ENCODE peak calls at places on chromosomes 7 and 10, in ten cellular contexts. One of them, this sample, is unnamed.

GRCh38 chr7:40840990-40841389 is 706.2 kb downstream of the SUGCT start:
- DNase-seq in LoVo: no peak
- DNase-seq in stimulated activated CD4-positive, alpha-beta T cell treated with anti-CD3 and anti-CD28 coated beads, Interleukin-1b, Interleukin-23, amount 100 ng/mL, for 24 hours: no peak
- DNase-seq in GM10248: no peak
- DNase-seq in HCT116: no peak
- DNase-seq in HCEC 1CT: no peak
- DNase-seq in GM04503: no peak
- DNase-seq in NCI-H1092: no peak
- DNase-seq in CD8-positive, alpha-beta T cell: no peak
- DNase-seq in GM12892: no peak
- DNase-seq in this sample: no peak

GRCh38 chr7:142478479-142479220 is 220.8 kb upstream of the PRSS58 start:
- DNase-seq in LoVo: peak
- DNase-seq in stimulated activated CD4-positive, alpha-beta T cell treated with anti-CD3 and anti-CD28 coated beads, Interleukin-1b, Interleukin-23, amount 100 ng/mL, for 24 hours: no peak
- DNase-seq in GM10248: peak
- DNase-seq in HCT116: peak
- DNase-seq in HCEC 1CT: peak
- DNase-seq in GM04503: no peak
- DNase-seq in NCI-H1092: no peak
- DNase-seq in CD8-positive, alpha-beta T cell: no peak
- DNase-seq in GM12892: no peak
- DNase-seq in this sample: peak

GRCh38 chr10:77678146-77678545 is 40.5 kb upstream of the KCNMA1 start:
- DNase-seq in LoVo: no peak
- DNase-seq in stimulated activated CD4-positive, alpha-beta T cell treated with anti-CD3 and anti-CD28 coated beads, Interleukin-1b, Interleukin-23, amount 100 ng/mL, for 24 hours: no peak
- DNase-seq in GM10248: no peak
- DNase-seq in HCT116: no peak
- DNase-seq in HCEC 1CT: no peak
- DNase-seq in GM04503: no peak
- DNase-seq in NCI-H1092: no peak
- DNase-seq in CD8-positive, alpha-beta T cell: no peak
- DNase-seq in GM12892: no peak
- DNase-seq in this sample: no peak

GRCh38 chr10:117677239-117677638 is 134.7 kb downstream of the EMX2 start:
- DNase-seq in LoVo: peak
- DNase-seq in stimulated activated CD4-positive, alpha-beta T cell treated with anti-CD3 and anti-CD28 coated beads, Interleukin-1b, Interleukin-23, amount 100 ng/mL, for 24 hours: no peak
- DNase-seq in GM10248: no peak
- DNase-seq in HCT116: peak
- DNase-seq in HCEC 1CT: no peak
- DNase-seq in GM04503: no peak
- DNase-seq in NCI-H1092: no peak
- DNase-seq in CD8-positive, alpha-beta T cell: no peak
- DNase-seq in GM12892: no peak
- DNase-seq in this sample: no peak

GRCh38 chr10:70634011-70634410 is 31.5 kb upstream of the PRF1 start:
- DNase-seq in LoVo: peak
- DNase-seq in stimulated activated CD4-positive, alpha-beta T cell treated with anti-CD3 and anti-CD28 coated beads, Interleukin-1b, Interleukin-23, amount 100 ng/mL, for 24 hours: no peak
- DNase-seq in GM10248: no peak
- DNase-seq in HCT116: peak
- DNase-seq in HCEC 1CT: no peak
- DNase-seq in GM04503: no peak
- DNase-seq in NCI-H1092: no peak
- DNase-seq in CD8-positive, alpha-beta T cell: no peak
- DNase-seq in GM12892: no peak
- DNase-seq in this sample: no peak

GRCh38 chr10:71725998-71726672 is 6.6 kb upstream of the C10orf105 start:
- DNase-seq in LoVo: no peak
- DNase-seq in stimulated activated CD4-positive, alpha-beta T cell treated with anti-CD3 and anti-CD28 coated beads, Interleukin-1b, Interleukin-23, amount 100 ng/mL, for 24 hours: peak
- DNase-seq in GM10248: peak
- DNase-seq in HCT116: no peak
- DNase-seq in HCEC 1CT: peak
- DNase-seq in GM04503: no peak
- DNase-seq in NCI-H1092: no peak
- DNase-seq in CD8-positive, alpha-beta T cell: no peak
- DNase-seq in GM12892: no peak
- DNase-seq in this sample: no peak

GRCh38 chr7:149830997-149831729 is 7.0 kb upstream of the ZNF862 start:
- DNase-seq in LoVo: no peak
- DNase-seq in stimulated activated CD4-positive, alpha-beta T cell treated with anti-CD3 and anti-CD28 coated beads, Interleukin-1b, Interleukin-23, amount 100 ng/mL, for 24 hours: no peak
- DNase-seq in GM10248: no peak
- DNase-seq in HCT116: no peak
- DNase-seq in HCEC 1CT: no peak
- DNase-seq in GM04503: no peak
- DNase-seq in NCI-H1092: no peak
- DNase-seq in CD8-positive, alpha-beta T cell: no peak
- DNase-seq in GM12892: no peak
- DNase-seq in this sample: no peak

GRCh38 chr10:100677290-100677945 is 68.0 kb upstream of the PAX2 start:
- DNase-seq in LoVo: no peak
- DNase-seq in stimulated activated CD4-positive, alpha-beta T cell treated with anti-CD3 and anti-CD28 coated beads, Interleukin-1b, Interleukin-23, amount 100 ng/mL, for 24 hours: no peak
- DNase-seq in GM10248: no peak
- DNase-seq in HCT116: no peak
- DNase-seq in HCEC 1CT: no peak
- DNase-seq in GM04503: no peak
- DNase-seq in NCI-H1092: no peak
- DNase-seq in CD8-positive, alpha-beta T cell: no peak
- DNase-seq in GM12892: no peak
- DNase-seq in this sample: no peak

GRCh38 chr10:70693619-70694286 is 21.4 kb downstream of the ADAMTS14 start:
- DNase-seq in LoVo: no peak
- DNase-seq in stimulated activated CD4-positive, alpha-beta T cell treated with anti-CD3 and anti-CD28 coated beads, Interleukin-1b, Interleukin-23, amount 100 ng/mL, for 24 hours: no peak
- DNase-seq in GM10248: no peak
- DNase-seq in HCT116: no peak
- DNase-seq in HCEC 1CT: no peak
- DNase-seq in GM04503: peak
- DNase-seq in NCI-H1092: no peak
- DNase-seq in CD8-positive, alpha-beta T cell: no peak
- DNase-seq in GM12892: no peak
- DNase-seq in this sample: peak

GRCh38 chr7:22430457-22430856 is 69.5 kb downstream of the STEAP1B start:
- DNase-seq in LoVo: no peak
- DNase-seq in stimulated activated CD4-positive, alpha-beta T cell treated with anti-CD3 and anti-CD28 coated beads, Interleukin-1b, Interleukin-23, amount 100 ng/mL, for 24 hours: no peak
- DNase-seq in GM10248: no peak
- DNase-seq in HCT116: no peak
- DNase-seq in HCEC 1CT: peak
- DNase-seq in GM04503: peak
- DNase-seq in NCI-H1092: no peak
- DNase-seq in CD8-positive, alpha-beta T cell: no peak
- DNase-seq in GM12892: no peak
- DNase-seq in this sample: peak

GRCh38 chr7:102028206-102028826 is 210.9 kb downstream of the CUX1 start:
- DNase-seq in LoVo: no peak
- DNase-seq in stimulated activated CD4-positive, alpha-beta T cell treated with anti-CD3 and anti-CD28 coated beads, Interleukin-1b, Interleukin-23, amount 100 ng/mL, for 24 hours: no peak
- DNase-seq in GM10248: no peak
- DNase-seq in HCT116: no peak
- DNase-seq in HCEC 1CT: no peak
- DNase-seq in GM04503: no peak
- DNase-seq in NCI-H1092: no peak
- DNase-seq in CD8-positive, alpha-beta T cell: no peak
- DNase-seq in GM12892: no peak
- DNase-seq in this sample: no peak

GRCh38 chr10:5737352-5737751 is 52.7 kb downstream of the TASOR2 start:
- DNase-seq in LoVo: no peak
- DNase-seq in stimulated activated CD4-positive, alpha-beta T cell treated with anti-CD3 and anti-CD28 coated beads, Interleukin-1b, Interleukin-23, amount 100 ng/mL, for 24 hours: no peak
- DNase-seq in GM10248: no peak
- DNase-seq in HCT116: no peak
- DNase-seq in HCEC 1CT: no peak
- DNase-seq in GM04503: no peak
- DNase-seq in NCI-H1092: no peak
- DNase-seq in CD8-positive, alpha-beta T cell: no peak
- DNase-seq in GM12892: no peak
- DNase-seq in this sample: no peak

GRCh38 chr10:122254831-122255230 is 16.3 kb upstream of the BTBD16 start:
- DNase-seq in LoVo: no peak
- DNase-seq in stimulated activated CD4-positive, alpha-beta T cell treated with anti-CD3 and anti-CD28 coated beads, Interleukin-1b, Interleukin-23, amount 100 ng/mL, for 24 hours: no peak
- DNase-seq in GM10248: no peak
- DNase-seq in HCT116: no peak
- DNase-seq in HCEC 1CT: no peak
- DNase-seq in GM04503: no peak
- DNase-seq in NCI-H1092: no peak
- DNase-seq in CD8-positive, alpha-beta T cell: no peak
- DNase-seq in GM12892: no peak
- DNase-seq in this sample: no peak

GRCh38 chr7:76300210-76300731 is 2.2 kb upstream of the HSPB1 start:
- DNase-seq in LoVo: peak
- DNase-seq in stimulated activated CD4-positive, alpha-beta T cell treated with anti-CD3 and anti-CD28 coated beads, Interleukin-1b, Interleukin-23, amount 100 ng/mL, for 24 hours: no peak
- DNase-seq in GM10248: no peak
- DNase-seq in HCT116: peak
- DNase-seq in HCEC 1CT: peak
- DNase-seq in GM04503: no peak
- DNase-seq in NCI-H1092: no peak
- DNase-seq in CD8-positive, alpha-beta T cell: no peak
- DNase-seq in GM12892: no peak
- DNase-seq in this sample: peak

GRCh38 chr7:142001163-142001874 is 5.6 kb downstream of the MGAM start:
- DNase-seq in LoVo: peak
- DNase-seq in stimulated activated CD4-positive, alpha-beta T cell treated with anti-CD3 and anti-CD28 coated beads, Interleukin-1b, Interleukin-23, amount 100 ng/mL, for 24 hours: no peak
- DNase-seq in GM10248: no peak
- DNase-seq in HCT116: peak
- DNase-seq in HCEC 1CT: no peak
- DNase-seq in GM04503: no peak
- DNase-seq in NCI-H1092: no peak
- DNase-seq in CD8-positive, alpha-beta T cell: no peak
- DNase-seq in GM12892: no peak
- DNase-seq in this sample: no peak

GRCh38 chr10:28744021-28744420 is 66.7 kb downstream of the BAMBI start:
- DNase-seq in LoVo: no peak
- DNase-seq in stimulated activated CD4-positive, alpha-beta T cell treated with anti-CD3 and anti-CD28 coated beads, Interleukin-1b, Interleukin-23, amount 100 ng/mL, for 24 hours: no peak
- DNase-seq in GM10248: no peak
- DNase-seq in HCT116: no peak
- DNase-seq in HCEC 1CT: no peak
- DNase-seq in GM04503: no peak
- DNase-seq in NCI-H1092: no peak
- DNase-seq in CD8-positive, alpha-beta T cell: no peak
- DNase-seq in GM12892: no peak
- DNase-seq in this sample: no peak

GRCh38 chr7:127447326-127447945 is 54.9 kb upstream of the ZNF800 start:
- DNase-seq in LoVo: no peak
- DNase-seq in stimulated activated CD4-positive, alpha-beta T cell treated with anti-CD3 and anti-CD28 coated beads, Interleukin-1b, Interleukin-23, amount 100 ng/mL, for 24 hours: no peak
- DNase-seq in GM10248: peak
- DNase-seq in HCT116: peak
- DNase-seq in HCEC 1CT: peak
- DNase-seq in GM04503: no peak
- DNase-seq in NCI-H1092: peak
- DNase-seq in CD8-positive, alpha-beta T cell: peak
- DNase-seq in GM12892: peak
- DNase-seq in this sample: peak

GRCh38 chr7:69244691-69245090 is 353.6 kb upstream of the AUTS2 start:
- DNase-seq in LoVo: no peak
- DNase-seq in stimulated activated CD4-positive, alpha-beta T cell treated with anti-CD3 and anti-CD28 coated beads, Interleukin-1b, Interleukin-23, amount 100 ng/mL, for 24 hours: no peak
- DNase-seq in GM10248: no peak
- DNase-seq in HCT116: no peak
- DNase-seq in HCEC 1CT: no peak
- DNase-seq in GM04503: no peak
- DNase-seq in NCI-H1092: no peak
- DNase-seq in CD8-positive, alpha-beta T cell: no peak
- DNase-seq in GM12892: no peak
- DNase-seq in this sample: no peak

GRCh38 chr10:33719005-33719703 is 384.7 kb upstream of the NRP1 start:
- DNase-seq in LoVo: no peak
- DNase-seq in stimulated activated CD4-positive, alpha-beta T cell treated with anti-CD3 and anti-CD28 coated beads, Interleukin-1b, Interleukin-23, amount 100 ng/mL, for 24 hours: no peak
- DNase-seq in GM10248: no peak
- DNase-seq in HCT116: no peak
- DNase-seq in HCEC 1CT: no peak
- DNase-seq in GM04503: no peak
- DNase-seq in NCI-H1092: no peak
- DNase-seq in CD8-positive, alpha-beta T cell: no peak
- DNase-seq in GM12892: no peak
- DNase-seq in this sample: no peak

This sample was measured in foreskin fibroblast.